ENCODE peak calls at places on chromosomes 5 and 9, in four cellular contexts. S is naive thymus-derived CD8-positive, alpha-beta T cell; L is neural crest cell; F is H9. M is an unnamed sample.

GRCh38 chr5:93062548-93062947 is 518.5 kb downstream of the NR2F1-AS1 start:
- DNase-seq in S (no peak), F (no peak), L (no peak), M (no peak)

GRCh38 chr5:102622244-102622643 is 123.4 kb upstream of the SLCO6A1 start:
- DNase-seq in S (no peak), F (no peak), L (no peak), M (no peak)

GRCh38 chr9:84293001-84293798 is 47.4 kb downstream of the SLC28A3 start:
- DNase-seq in F (no peak), L (no peak), S (peak), M (no peak)

GRCh38 chr5:78367318-78367991 is 7.0 kb downstream of the SCAMP1 start:
- DNase-seq in S (no peak), F (no peak), L (no peak), M (no peak)

GRCh38 chr5:116363780-116364179 is 210.8 kb downstream of the SEMA6A start:
- DNase-seq in S (no peak), L (no peak), F (no peak), M (no peak)

GRCh38 chr5:100903036-100903887 is at the start of gene ST8SIA4:
- DNase-seq in F (peak), L (peak), S (peak), M (peak)

GRCh38 chr9:86966852-86967511 is 19.7 kb upstream of the GAS1 start:
- DNase-seq in S (no peak), F (no peak), L (no peak), M (no peak)

GRCh38 chr5:129459485-129460120 is 495 bp upstream of the ADAMTS19 start:
- DNase-seq in L (peak), S (no peak), F (peak), M (no peak)

GRCh38 chr5:64384761-64385160 is 121.1 kb upstream of the RGS7BP start:
- DNase-seq in S (no peak), L (peak), F (peak), M (no peak)

GRCh38 chr5:154627711-154628678 is 127.2 kb upstream of the LARP1 start:
- DNase-seq in L (no peak), F (no peak), S (no peak), M (no peak)

GRCh38 chr5:72202331-72202825 is 95.1 kb downstream of the MAP1B start:
- DNase-seq in L (no peak), F (no peak), S (no peak), M (no peak)

GRCh38 chr5:54309237-54309636 is 1.1 kb downstream of the ARL15 start:
- DNase-seq in S (peak), F (no peak), L (no peak), M (no peak)

GRCh38 chr5:62682059-62682458 is 103.4 kb downstream of the LRRC70 start:
- DNase-seq in S (no peak), L (no peak), F (no peak), M (no peak)